ENCODE peak calls at places on chromosomes 13 and 19, in five cellular contexts. R is PC-3, D is cardiac fibroblast, N is GM12878, H is GM12864. A is an unnamed sample.

GRCh38 chr19:35757231-35757748 is 461 bp upstream of the HSPB6 start:
- DNase-seq in R (peak), D (peak), N (no peak), H (no peak), A (no peak)

GRCh38 chr19:6739390-6739883 is at the start of gene TRIP10:
- DNase-seq in R (peak), D (peak), N (no peak), H (no peak), A (peak)

GRCh38 chr13:110388141-110388943 is 81.3 kb downstream of the COL4A2 start:
- DNase-seq in R (no peak), D (peak), N (no peak), H (no peak), A (no peak)

GRCh38 chr13:38883783-38884182 is 106.8 kb downstream of the STOML3 start:
- DNase-seq in R (no peak), D (no peak), N (no peak), H (no peak), A (no peak)

GRCh38 chr19:49343127-49343526 is 7.9 kb downstream of the CD37 start:
- DNase-seq in R (no peak), D (no peak), N (no peak), H (no peak), A (no peak)

GRCh38 chr13:73394066-73394465 is 335.3 kb downstream of the KLF5 start:
- DNase-seq in R (no peak), D (no peak), N (no peak), H (no peak), A (no peak)

GRCh38 chr13:50715402-50716146 is 127.9 kb downstream of the DLEU7 start:
- DNase-seq in R (no peak), D (no peak), N (no peak), H (no peak), A (no peak)

GRCh38 chr19:41697198-41697855 is 9.3 kb upstream of the CEACAM7 start:
- DNase-seq in R (no peak), D (no peak), N (no peak), H (no peak), A (no peak)

GRCh38 chr13:73412933-73413332 is 354.1 kb downstream of the KLF5 start:
- DNase-seq in R (peak), D (peak), N (no peak), H (no peak), A (no peak)

GRCh38 chr13:46622918-46623256 is 69.9 kb downstream of the LRCH1 start:
- DNase-seq in R (peak), D (peak), N (no peak), H (no peak), A (no peak)

GRCh38 chr19:38667552-38668205 is 20.2 kb downstream of the ACTN4 start:
- DNase-seq in R (peak), D (peak), N (no peak), H (no peak), A (no peak)

GRCh38 chr19:40139533-40140287 is 49.0 kb upstream of the ZNF780A start:
- DNase-seq in R (peak), D (peak), N (no peak), H (no peak), A (no peak)

GRCh38 chr13:79918620-79919019 is 422.3 kb downstream of the SPRY2 start:
- DNase-seq in R (no peak), D (no peak), N (no peak), H (no peak), A (no peak)

GRCh38 chr13:100566543-100566942 is 22.0 kb downstream of the GGACT start:
- DNase-seq in R (peak), D (peak), N (no peak), H (no peak), A (no peak)

GRCh38 chr13:35260316-35260715 is 216.2 kb downstream of the MAB21L1 start:
- DNase-seq in R (no peak), D (no peak), N (no peak), H (no peak), A (no peak)

GRCh38 chr13:36395280-36395679 is 37.0 kb upstream of the CCNA1 start:
- DNase-seq in R (peak), D (peak), N (no peak), H (no peak), A (no peak)

GRCh38 chr19:47350599-47350998 is 1.5 kb downstream of the DHX34 start:
- DNase-seq in R (no peak), D (no peak), N (no peak), H (no peak), A (no peak)

GRCh38 chr13:34959489-34959888 is 17.4 kb downstream of the NBEA start:
- DNase-seq in R (no peak), D (no peak), N (no peak), H (no peak), A (no peak)

GRCh38 chr13:46526763-46527162 is 26.2 kb upstream of the LRCH1 start:
- DNase-seq in R (no peak), D (no peak), N (peak), H (no peak), A (no peak)

GRCh38 chr13:94382960-94383359 is 96.5 kb downstream of the DCT start:
- DNase-seq in R (no peak), D (no peak), N (no peak), H (no peak), A (no peak)

GRCh38 chr19:35995655-35995993 is 636 bp downstream of the SDHAF1 start:
- DNase-seq in R (peak), D (peak), N (no peak), H (no peak), A (no peak)

GRCh38 chr13:102651892-102652291 is 43.0 kb downstream of the METTL21C start:
- DNase-seq in R (no peak), D (peak), N (no peak), H (no peak), A (no peak)

GRCh38 chr13:100392709-100393630 is 195.6 kb downstream of the GGACT start:
- DNase-seq in R (peak), D (peak), N (peak), H (peak), A (no peak)

GRCh38 chr19:41442473-41443360 is at the start of gene ERICH4:
- DNase-seq in R (no peak), D (no peak), N (no peak), H (no peak), A (no peak)

GRCh38 chr13:101718496-101718895 is 266.0 kb downstream of the ITGBL1 start:
- DNase-seq in R (no peak), D (no peak), N (no peak), H (no peak), A (no peak)

GRCh38 chr13:31394491-31394890 is 194.7 kb downstream of the B3GLCT start:
- DNase-seq in R (no peak), D (no peak), N (no peak), H (no peak), A (no peak)

GRCh38 chr13:42750858-42751257 is 30.5 kb upstream of the FAM216B start:
- DNase-seq in R (no peak), D (no peak), N (no peak), H (no peak), A (no peak)

GRCh38 chr13:26062853-26063444 is 11.1 kb upstream of the SHISA2 start:
- DNase-seq in R (peak), D (peak), N (no peak), H (no peak), A (no peak)

GRCh38 chr19:27774827-27775226 is 1438.1 kb downstream of the UQCRFS1 start:
- DNase-seq in R (peak), D (peak), N (no peak), H (no peak), A (no peak)

GRCh38 chr13:51221108-51221507 is 1.1 kb upstream of the FAM124A start:
- DNase-seq in R (no peak), D (no peak), N (no peak), H (no peak), A (no peak)

GRCh38 chr13:34678154-34678553 is 263.9 kb upstream of the NBEA start:
- DNase-seq in R (peak), D (peak), N (no peak), H (no peak), A (no peak)

GRCh38 chr19:1315470-1316166 is 29.9 kb downstream of the EFNA2 start:
- DNase-seq in R (peak), D (peak), N (no peak), H (no peak), A (peak)
- TF ChIP-seq CTCF in R (peak), D (peak), N (peak), H (peak), A (peak)

GRCh38 chr13:114041493-114041892 is 67.6 kb upstream of the C13orf46 start:
- DNase-seq in R (no peak), D (no peak), N (no peak), H (no peak), A (no peak)

GRCh38 chr13:114044486-114044885 is 70.6 kb upstream of the C13orf46 start:
- DNase-seq in R (no peak), D (no peak), N (no peak), H (no peak), A (no peak)

GRCh38 chr13:114045113-114045735 is 71.3 kb upstream of the C13orf46 start:
- DNase-seq in R (no peak), D (no peak), N (no peak), H (no peak), A (no peak)

GRCh38 chr13:114042066-114042815 is 68.4 kb upstream of the C13orf46 start:
- DNase-seq in R (no peak), D (no peak), N (no peak), H (no peak), A (no peak)

GRCh38 chr13:114043421-114044053 is 69.7 kb upstream of the C13orf46 start:
- DNase-seq in R (no peak), D (peak), N (no peak), H (no peak), A (no peak)
- TF ChIP-seq CTCF in R (no peak), D (peak), N (peak), H (peak), A (peak)

GRCh38 chr19:2253106-2254051 is 2.8 kb downstream of the JSRP1 start:
- DNase-seq in R (no peak), D (no peak), N (no peak), H (no peak), A (no peak)
- TF ChIP-seq CTCF in R (peak), D (no peak), N (peak), H (peak), A (peak)

GRCh38 chr19:24159707-24160106 is 72.7 kb downstream of the ZNF254 start:
- DNase-seq in R (peak), D (peak), N (no peak), H (no peak), A (no peak)
- TF ChIP-seq CTCF in R (peak), D (peak), N (peak), H (peak), A (peak)

A was measured in D721Med.